ENCODE peak calls at places on chromosomes 1 and 21, in five cellular contexts. V, W, U, L and G are unnamed samples.

GRCh38 chr1:88311907-88312306 is 372.2 kb upstream of the PKN2 start:
- DNase-seq in V (no peak), W (no peak), U (no peak), L (no peak), G (no peak)

GRCh38 chr1:9852410-9853301 is 28.9 kb upstream of the CLSTN1 start:
- DNase-seq in V (no peak), W (peak), U (no peak), L (peak), G (no peak)

GRCh38 chr21:46431884-46432488 is 26.7 kb upstream of the DIP2A start:
- DNase-seq in V (no peak), W (peak), U (no peak), L (no peak), G (no peak)

GRCh38 chr1:6134741-6135510 is 45.2 kb downstream of the CHD5 start:
- DNase-seq in V (no peak), W (no peak), U (no peak), L (no peak), G (no peak)

GRCh38 chr1:36306210-36306901 is at the start of gene SH3D21:
- DNase-seq in V (no peak), W (no peak), U (no peak), L (no peak), G (peak)

GRCh38 chr1:208010070-208010469 is 99.1 kb upstream of the CD34 start:
- DNase-seq in V (no peak), W (no peak), U (no peak), L (no peak), G (no peak)

GRCh38 chr1:32636793-32637561 is 13.4 kb downstream of the ZBTB8OS start:
- DNase-seq in V (no peak), W (no peak), U (no peak), L (no peak), G (no peak)

GRCh38 chr1:201094829-201095228 is 17.4 kb downstream of the CACNA1S start:
- DNase-seq in V (no peak), W (no peak), U (no peak), L (no peak), G (no peak)

GRCh38 chr1:14362331-14362730 is 236.2 kb upstream of the KAZN start:
- DNase-seq in V (no peak), W (no peak), U (no peak), L (no peak), G (no peak)

GRCh38 chr1:62783736-62784508 is at the start of gene ATG4C:
- DNase-seq in V (peak), W (peak), U (peak), L (peak), G (peak)

GRCh38 chr1:18954270-18955071 is 2.0 kb downstream of the IFFO2 start:
- DNase-seq in V (no peak), W (no peak), U (no peak), L (no peak), G (no peak)

GRCh38 chr1:6002714-6003501 is 10.7 kb upstream of the NPHP4 start:
- DNase-seq in V (no peak), W (no peak), U (no peak), L (no peak), G (no peak)

GRCh38 chr1:7389201-7389785 is 381.8 kb upstream of the VAMP3 start:
- DNase-seq in V (no peak), W (no peak), U (no peak), L (no peak), G (no peak)

GRCh38 chr1:92244376-92244775 is 26.7 kb downstream of the C1orf146 start:
- DNase-seq in V (no peak), W (no peak), U (no peak), L (no peak), G (no peak)

GRCh38 chr1:3453891-3454810 is at the start of gene ARHGEF16:
- DNase-seq in V (no peak), W (no peak), U (no peak), L (no peak), G (peak)

GRCh38 chr1:78619029-78619428 is 1.2 kb upstream of the IFI44L start:
- DNase-seq in V (no peak), W (no peak), U (no peak), L (no peak), G (no peak)

GRCh38 chr1:173476197-173476663 is 905 bp upstream of the PRDX6 start:
- DNase-seq in V (no peak), W (no peak), U (no peak), L (no peak), G (peak)

GRCh38 chr1:26828352-26829093 is 2.0 kb downstream of the ZDHHC18 start:
- DNase-seq in V (no peak), W (no peak), U (no peak), L (no peak), G (peak)

GRCh38 chr1:227318852-227319607 is 738 bp upstream of the CDC42BPA start:
- DNase-seq in V (no peak), W (peak), U (no peak), L (no peak), G (no peak)

GRCh38 chr1:211634461-211634860 is 41.0 kb downstream of the NEK2 start:
- DNase-seq in V (no peak), W (no peak), U (no peak), L (no peak), G (no peak)

GRCh38 chr21:46319192-46319591 is 4.5 kb downstream of the C21orf58 start:
- DNase-seq in V (no peak), W (no peak), U (no peak), L (no peak), G (no peak)

GRCh38 chr21:25903599-25903998 is 168.8 kb downstream of the GABPA start:
- DNase-seq in V (no peak), W (no peak), U (no peak), L (no peak), G (no peak)

GRCh38 chr1:229445828-229446227 is 11.9 kb upstream of the ACTA1 start:
- DNase-seq in V (no peak), W (no peak), U (no peak), L (no peak), G (no peak)

GRCh38 chr1:27366411-27367159 is at the start of gene MAP3K6:
- DNase-seq in V (peak), W (peak), U (no peak), L (no peak), G (peak)

GRCh38 chr1:163056832-163057231 is 12.3 kb upstream of the RGS4 start:
- DNase-seq in V (no peak), W (no peak), U (no peak), L (no peak), G (no peak)

GRCh38 chr1:206885341-206886060 is 11.7 kb upstream of the IL24 start:
- DNase-seq in V (no peak), W (no peak), U (no peak), L (no peak), G (no peak)

GRCh38 chr1:23664837-23665795 is 26.5 kb upstream of the RPL11 start:
- DNase-seq in V (no peak), W (no peak), U (no peak), L (no peak), G (peak)